ENCODE peak calls at places on chromosomes 2 and 18, in six cellular contexts. Z, C, L, E, P and F are unnamed samples.

GRCh38 chr18:66867653-66868052 is 263.8 kb upstream of the CDH19 start:
- DNase-seq in Z (no peak), C (no peak), L (no peak), E (no peak), P (no peak), F (no peak)

GRCh38 chr18:7904529-7904928 is 337.4 kb downstream of the PTPRM start:
- DNase-seq in Z (no peak), C (no peak), L (no peak), E (no peak), P (no peak), F (no peak)

GRCh38 chr2:172455121-172455515 is 27.7 kb downstream of the ITGA6 start:
- DNase-seq in Z (no peak), C (no peak), L (no peak), E (no peak), P (no peak), F (no peak)

GRCh38 chr2:114293355-114293754 is 149.1 kb upstream of the DPP10 start:
- DNase-seq in Z (no peak), C (no peak), L (no peak), E (no peak), P (no peak), F (no peak)

GRCh38 chr2:96330407-96330806 is 5.2 kb upstream of the NCAPH start:
- DNase-seq in Z (no peak), C (no peak), L (no peak), E (no peak), P (no peak), F (no peak)

GRCh38 chr2:223418800-223419199 is 183.4 kb downstream of the SCG2 start:
- DNase-seq in Z (no peak), C (no peak), L (no peak), E (no peak), P (no peak), F (no peak)

GRCh38 chr2:66032376-66032775 is 402.5 kb upstream of the MEIS1 start:
- DNase-seq in Z (no peak), C (no peak), L (no peak), E (no peak), P (no peak), F (no peak)

GRCh38 chr2:202671317-202672035 is 36.7 kb downstream of the FAM117B start:
- DNase-seq in Z (no peak), C (no peak), L (no peak), E (no peak), P (no peak), F (no peak)